ENCODE peak calls at places on chromosomes 1 and 21, in seven cellular contexts. T is caudate nucleus, A is germinal center, V is brain microvascular endothelial cell, N is amniotic epithelial cell, O is activated T-cell treated with anti-CD3 and anti-CD28 coated beads for 1 hour, U is choroid plexus epithelial cell. R is an unnamed sample.
A peak's percentile ranks its signal among the peaks of the same experiment; 100 is the strongest.

GRCh38 chr1:50423670-50424000 is 392 bp upstream of the DMRTA2 start:
- DNase-seq in T (no peak), A (no peak), V (no peak), N (no peak), O (no peak), U (no peak), R (no peak)

GRCh38 chr21:45853703-45854342 is 127.7 kb upstream of the COL6A1 start:
- DNase-seq in T (no peak), A (no peak), V (no peak), N (no peak), O (no peak), U (no peak), R (no peak)

GRCh38 chr1:52063192-52063591 is 7.1 kb downstream of the BTF3L4 start:
- DNase-seq in T (no peak), A (no peak), V (no peak), N (no peak), O (no peak), U (no peak), R (no peak)

GRCh38 chr1:24003331-24003972 is 23.3 kb upstream of the SRSF10 start:
- DNase-seq in T (no peak), A (no peak), V (peak; percentile 54), N (peak; percentile 94), O (no peak), U (peak; percentile 95), R (no peak)

GRCh38 chr1:172390243-172390619 is 30.3 kb upstream of the C1orf105 start:
- DNase-seq in T (no peak), A (no peak), V (no peak), N (no peak), O (no peak), U (no peak), R (no peak)

GRCh38 chr1:40803902-40804301 is 20.3 kb downstream of the KCNQ4 start:
- DNase-seq in T (no peak), A (no peak), V (no peak), N (no peak), O (no peak), U (no peak), R (no peak)

GRCh38 chr1:233114159-233114558 is 163.7 kb downstream of the NTPCR start:
- DNase-seq in T (no peak), A (no peak), V (peak; percentile 42), N (peak; percentile 42), O (no peak), U (peak; percentile 81), R (no peak)

GRCh38 chr1:20430355-20431290 is 55.4 kb downstream of the CAMK2N1 start:
- DNase-seq in T (no peak), A (peak; percentile 64), V (no peak), N (no peak), O (peak; percentile 16), U (peak; percentile 39), R (peak; percentile 12)

GRCh38 chr1:9629445-9630201 is 21.9 kb upstream of the PIK3CD start:
- DNase-seq in T (no peak), A (peak; percentile 83), V (no peak), N (no peak), O (peak; percentile 56), U (peak; percentile 11), R (peak; percentile 73)